ENCODE peak calls at places on chromosomes 7 and 10, in five cellular contexts. N, U, H, A and L are unnamed samples.

GRCh38 chr7:15686957-15687644 is 618 bp upstream of the MEOX2 start:
- DNase-seq in N (no peak), U (no peak), H (no peak), A (no peak), L (peak; percentile 10)

GRCh38 chr7:30896783-30897617 is 14.7 kb upstream of the AQP1 start:
- DNase-seq in N (peak; percentile 55), U (no peak), H (peak; percentile 21), A (peak; percentile 40), L (no peak)

GRCh38 chr10:6128087-6128486 is 39.3 kb downstream of the RBM17 start:
- DNase-seq in N (no peak), U (no peak), H (no peak), A (no peak), L (no peak)

GRCh38 chr10:114920459-114920858 is 17.5 kb upstream of the TRUB1 start:
- DNase-seq in N (no peak), U (no peak), H (no peak), A (peak; percentile 71), L (no peak)

GRCh38 chr10:412109-412508 is 276.9 kb downstream of the ZMYND11 start:
- DNase-seq in N (no peak), U (no peak), H (no peak), A (no peak), L (no peak)

GRCh38 chr10:109773818-109774440 is 149.4 kb downstream of the XPNPEP1 start:
- DNase-seq in N (peak; percentile 43), U (peak; percentile 32), H (no peak), A (peak; percentile 16), L (peak; percentile 35)

GRCh38 chr7:95527033-95527775 is 41.5 kb downstream of the ASB4 start:
- DNase-seq in N (peak; percentile 75), U (peak; percentile 80), H (peak; percentile 57), A (peak; percentile 56), L (peak; percentile 53)

GRCh38 chr7:116715087-116715486 is 43.1 kb downstream of the MET start:
- DNase-seq in N (no peak), U (no peak), H (no peak), A (no peak), L (peak; percentile 40)

GRCh38 chr7:22551768-22552513 is 52.0 kb upstream of the STEAP1B start:
- DNase-seq in N (no peak), U (no peak), H (no peak), A (no peak), L (no peak)

GRCh38 chr7:2015251-2015871 is 217.4 kb downstream of the MAD1L1 start:
- DNase-seq in N (no peak), U (no peak), H (no peak), A (no peak), L (no peak)

GRCh38 chr7:142632291-142633134 is 116.8 kb upstream of the PRSS1 start:
- DNase-seq in N (peak; percentile 70), U (peak; percentile 86), H (peak; percentile 12), A (peak; percentile 70), L (peak; percentile 71)

GRCh38 chr10:5698062-5698461 is 13.4 kb downstream of the TASOR2 start:
- DNase-seq in N (no peak), U (no peak), H (no peak), A (no peak), L (no peak)

GRCh38 chr7:46494026-46494425 is 573.0 kb upstream of the IGFBP3 start:
- DNase-seq in N (peak; percentile 43), U (no peak), H (no peak), A (no peak), L (peak; percentile 80)

GRCh38 chr10:9615179-9615578 is 1402.5 kb upstream of the CELF2 start:
- DNase-seq in N (no peak), U (no peak), H (no peak), A (no peak), L (peak; percentile 40)

GRCh38 chr10:107546239-107546638 is 381.7 kb upstream of the SORCS1 start:
- DNase-seq in N (peak; percentile 30), U (no peak), H (no peak), A (peak; percentile 78), L (peak; percentile 73)

GRCh38 chr7:95549818-95550529 is 46.3 kb downstream of the PDK4 start:
- DNase-seq in N (peak; percentile 97), U (no peak), H (peak; percentile 46), A (peak; percentile 90), L (peak; percentile 82)

GRCh38 chr7:23524473-23524872 is 7.3 kb downstream of the TRA2A start:
- DNase-seq in N (no peak), U (no peak), H (no peak), A (no peak), L (no peak)

GRCh38 chr7:94969434-94970084 is 62.2 kb downstream of the PPP1R9A start:
- DNase-seq in N (no peak), U (no peak), H (no peak), A (peak; percentile 27), L (no peak)

GRCh38 chr10:76399216-76399615 is 967.8 kb downstream of the LRMDA start:
- DNase-seq in N (no peak), U (no peak), H (no peak), A (no peak), L (no peak)

GRCh38 chr10:130243015-130243414 is 106.8 kb downstream of the GLRX3 start:
- DNase-seq in N (no peak), U (no peak), H (no peak), A (no peak), L (no peak)

GRCh38 chr7:43458330-43458729 is 124.6 kb upstream of the STK17A start:
- DNase-seq in N (no peak), U (no peak), H (no peak), A (no peak), L (no peak)

GRCh38 chr10:116961305-116962251 is 43.4 kb downstream of the SHTN1 start:
- DNase-seq in N (no peak), U (peak; percentile 31), H (no peak), A (no peak), L (no peak)

GRCh38 chr7:137741443-137741842 is 105.3 kb downstream of the DGKI start:
- DNase-seq in N (no peak), U (no peak), H (no peak), A (no peak), L (no peak)

GRCh38 chr7:127870231-127870907 is 160.9 kb downstream of the LRRC4 start:
- DNase-seq in N (no peak), U (no peak), H (no peak), A (peak; percentile 15), L (no peak)

GRCh38 chr10:6722616-6723004 is 142.5 kb upstream of the PRKCQ start:
- DNase-seq in N (peak; percentile 61), U (no peak), H (no peak), A (peak; percentile 85), L (peak; percentile 70)